ENCODE peak calls at places on chromosome 2, in six cellular contexts. M is gastrocnemius medialis, O is breast epithelium, U is heart left ventricle, L is spleen, R is prostate gland. T is an unnamed sample. For H3K27me3, the result is how much of the 10 kb centered on the place peaks cover.

GRCh38 chr2:222791946-222792649 is 68.7 kb upstream of the ACSL3 start:
- DNase-seq in M (peak), O (no peak), U (peak), L (peak), R (peak), T (no peak)

GRCh38 chr2:52097076-52097475 is 1065.1 kb upstream of the NRXN1 start:
- DNase-seq in M (no peak), O (no peak), U (no peak), L (no peak), R (no peak), T (no peak)

GRCh38 chr2:219460424-219460926 is 25.8 kb downstream of the SPEG start:
- DNase-seq in M (peak), O (no peak), U (peak), L (no peak), R (no peak), T (peak)

GRCh38 chr2:118240276-118240675 is 152.0 kb downstream of the INSIG2 start:
- DNase-seq in M (no peak), O (no peak), U (no peak), L (no peak), R (no peak), T (no peak)

GRCh38 chr2:56580242-56580641 is 396.5 kb downstream of the CCDC85A start:
- DNase-seq in M (no peak), O (no peak), U (no peak), L (no peak), R (no peak), T (no peak)

GRCh38 chr2:176892818-176893217 is 319.8 kb upstream of the HNRNPA3 start:
- DNase-seq in M (no peak), O (no peak), U (no peak), L (no peak), R (no peak), T (no peak)

GRCh38 chr2:187854801-187855200 is 300.6 kb upstream of the TFPI start:
- DNase-seq in M (no peak), O (no peak), U (no peak), L (no peak), R (no peak), T (no peak)

GRCh38 chr2:233075141-233075965 is 15.2 kb downstream of the INPP5D start:
- DNase-seq in M (no peak), O (peak), U (no peak), L (peak), R (no peak), T (no peak)

GRCh38 chr2:64923385-64923710 is 65.9 kb upstream of the SLC1A4 start:
- DNase-seq in M (no peak), O (no peak), U (no peak), L (no peak), R (no peak), T (no peak)

GRCh38 chr2:183124222-183124956 is at the start of gene NUP35:
- DNase-seq in M (peak), O (peak), U (peak), L (peak), R (peak), T (peak)
- TF ChIP-seq POLR2A in M (no peak), O (no peak), U (no peak), L (no peak), R (no peak), T (peak)

GRCh38 chr2:68650645-68651044 is 7.3 kb downstream of the PROKR1 start:
- DNase-seq in M (no peak), O (no peak), U (no peak), L (no peak), R (no peak), T (no peak)

GRCh38 chr2:68646303-68646702 is 2.9 kb downstream of the PROKR1 start:
- DNase-seq in M (no peak), O (no peak), U (no peak), L (no peak), R (no peak), T (no peak)

GRCh38 chr2:68643874-68644485 is 601 bp downstream of the PROKR1 start:
- DNase-seq in M (no peak), O (no peak), U (no peak), L (no peak), R (no peak), T (peak)

GRCh38 chr2:68643011-68643873 is at the start of gene PROKR1:
- DNase-seq in M (no peak), O (peak), U (peak), L (peak), R (peak), T (peak)

DNA sequence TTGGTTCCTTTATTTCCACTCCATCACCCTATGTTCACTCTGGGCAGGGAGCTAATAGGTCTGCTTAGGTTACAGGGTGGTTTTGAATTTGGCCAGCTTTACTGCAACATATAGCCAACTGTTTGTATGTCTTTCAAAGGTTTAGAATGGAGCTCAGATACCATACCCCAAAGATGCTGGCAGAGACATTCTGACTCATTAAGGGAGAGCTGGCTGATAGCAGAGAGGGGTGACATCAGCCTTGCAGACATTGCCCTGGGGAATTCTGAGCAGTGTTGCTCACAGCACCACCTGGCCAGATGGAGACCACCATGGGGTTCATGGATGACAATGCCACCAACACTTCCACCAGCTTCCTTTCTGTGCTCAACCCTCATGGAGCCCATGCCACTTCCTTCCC is 2.1 kb downstream of the PROKR1 start:
- DNase-seq in M (no peak), O (no peak), U (no peak), L (no peak), R (no peak), T (no peak)
- H3K27me3 ChIP-seq in M (under half), O (under half), U (under half), L (half or more), R (under half), T (under half)

GRCh38 chr2:101124684-101125366 is 26.4 kb downstream of the TBC1D8 start:
- DNase-seq in M (peak), O (peak), U (peak), L (no peak), R (no peak), T (peak)
- TF ChIP-seq POLR2A in M (peak), O (no peak), U (no peak), L (no peak), R (no peak), T (no peak)

GRCh38 chr2:19746611-19747309 is 155.0 kb downstream of the TTC32 start:
- DNase-seq in M (no peak), O (no peak), U (no peak), L (no peak), R (no peak), T (peak)
- H3K27me3 ChIP-seq in M (under half), O (under half), U (under half), L (under half), R (under half), T (under half)

GRCh38 chr2:85434677-85435076 is 16.2 kb downstream of the SH2D6 start:
- DNase-seq in M (no peak), O (no peak), U (no peak), L (no peak), R (no peak), T (no peak)

GRCh38 chr2:85435220-85435958 is 16.9 kb downstream of the SH2D6 start:
- DNase-seq in M (no peak), O (no peak), U (no peak), L (no peak), R (no peak), T (no peak)

GRCh38 chr2:85431787-85432186 is 13.3 kb downstream of the SH2D6 start:
- DNase-seq in M (no peak), O (no peak), U (no peak), L (no peak), R (no peak), T (no peak)

GRCh38 chr2:85430780-85431601 is 12.5 kb downstream of the SH2D6 start:
- DNase-seq in M (no peak), O (no peak), U (no peak), L (no peak), R (no peak), T (no peak)

DNA sequence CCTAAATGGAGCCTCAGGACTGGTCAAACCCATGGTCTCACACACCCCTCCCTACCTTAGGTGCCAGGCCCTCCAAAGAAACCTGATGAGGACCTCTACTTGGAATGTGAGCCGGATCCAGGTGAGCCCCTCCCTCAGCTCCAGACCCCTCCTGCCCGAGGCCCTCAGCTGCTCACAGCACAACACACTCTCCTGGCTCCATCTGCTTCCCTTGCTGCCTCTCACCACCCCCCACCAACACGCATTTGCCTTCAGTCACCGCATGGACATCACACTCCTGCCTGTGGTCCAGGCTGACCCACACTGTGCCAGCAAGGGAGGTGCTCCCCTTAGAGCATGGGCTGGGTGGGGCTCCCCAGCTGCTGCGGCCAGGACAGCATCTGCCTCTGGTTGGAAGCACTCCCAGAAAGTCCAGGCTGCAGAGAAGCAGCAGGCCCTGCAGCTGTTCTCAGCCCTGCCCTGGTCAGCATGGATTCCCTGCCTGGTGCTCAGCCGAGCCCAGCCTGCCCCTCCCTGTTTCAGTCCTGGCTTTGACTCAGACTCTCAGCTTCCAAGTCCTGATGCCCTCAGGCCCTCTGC is 15.1 kb downstream of the SH2D6 start:
- DNase-seq in M (peak), O (peak), U (peak), L (no peak), R (no peak), T (no peak)
- TF ChIP-seq POLR2A in M (peak), O (no peak), U (no peak), L (no peak), R (no peak), T (no peak)

DNA sequence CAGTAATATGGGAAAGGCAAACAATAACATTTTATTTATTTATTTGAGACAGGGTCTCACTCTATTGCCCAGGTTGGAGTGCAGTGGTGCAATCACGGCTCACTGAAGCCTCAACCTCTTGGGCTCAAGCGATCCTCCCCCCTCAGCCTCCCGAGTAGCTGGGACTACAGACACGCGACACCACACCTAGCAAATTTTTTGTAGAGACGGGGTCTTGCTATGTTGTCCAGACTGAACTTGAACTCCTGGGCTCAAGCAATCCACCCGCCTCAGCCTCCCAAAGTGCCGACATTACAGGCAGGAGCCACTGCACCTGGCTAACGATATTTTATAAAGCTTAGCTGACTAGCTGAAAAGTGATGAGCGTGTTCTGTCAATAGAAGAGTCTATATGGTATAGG is 17.5 kb upstream of the PLEKHH2 start:
- DNase-seq in M (no peak), O (no peak), U (no peak), L (no peak), R (no peak), T (no peak)
- H3K27me3 ChIP-seq in M (under half), O (under half), U (under half), L (under half), R (under half), T (under half)

GRCh38 chr2:53786371-53787254 is at the start of the genes ASB3 and ERLEC1:
- DNase-seq in M (peak), O (peak), U (peak), L (peak), R (peak), T (peak)
- TF ChIP-seq POLR2A in M (peak), O (no peak), U (no peak), L (no peak), R (peak), T (no peak)